ENCODE peak calls at places on chromosomes 4 and X, in nine cellular contexts. I, Q, V, W, D, S, Y, O and E are unnamed samples.

GRCh38 chrX:27751976-27752375 is 55.8 kb upstream of the MAGEB10 start:
- DNase-seq in V (no peak), Y (no peak), Q (no peak), S (peak; percentile 1), I (no peak), D (no peak), O (no peak), W (no peak), E (no peak)

GRCh38 chrX:151713859-151714258 is 2.0 kb upstream of the FATE1 start:
- DNase-seq in Q (peak; percentile 33), W (peak; percentile 62), V (no peak), O (no peak), I (peak; percentile 68), D (peak; percentile 22), S (peak; percentile 47), Y (no peak), E (no peak)

GRCh38 chrX:111560801-111561200 is 49.4 kb downstream of the SERTM2 start:
- DNase-seq in Q (no peak), S (no peak), V (no peak), I (no peak), D (no peak), Y (no peak), W (no peak), O (no peak), E (no peak)

GRCh38 chr4:154489558-154490260 is 1.9 kb downstream of the DCHS2 start:
- DNase-seq in Y (no peak), I (no peak), O (no peak), Q (no peak), D (no peak), S (no peak), W (no peak), V (no peak), E (no peak)

GRCh38 chrX:103092942-103093341 is at the start of gene NXF3:
- DNase-seq in V (no peak), I (no peak), O (no peak), S (no peak), Q (no peak), Y (no peak), W (no peak), D (no peak), E (no peak)

GRCh38 chrX:17828156-17828555 is 32.9 kb downstream of the RAI2 start:
- DNase-seq in V (no peak), W (no peak), Y (no peak), D (no peak), O (no peak), Q (peak; percentile 9), S (no peak), I (no peak), E (no peak)

GRCh38 chr4:144178414-144178813 is 37.9 kb upstream of the GYPA start:
- DNase-seq in I (no peak), Y (no peak), V (no peak), D (no peak), Q (peak; percentile 30), W (no peak), O (no peak), S (no peak), E (no peak)

GRCh38 chrX:118637997-118638396 is 89.4 kb upstream of the IL13RA1 start:
- DNase-seq in Q (no peak), O (no peak), S (peak; percentile 30), I (no peak), V (no peak), W (no peak), D (no peak), Y (no peak), E (no peak)

GRCh38 chr4:74623041-74623440 is 171.3 kb downstream of the BTC start:
- DNase-seq in Y (no peak), D (no peak), Q (peak; percentile 33), O (no peak), W (peak; percentile 54), I (no peak), V (no peak), S (peak; percentile 74), E (no peak)

GRCh38 chrX:41984628-41985027 is 61.3 kb upstream of the CASK start:
- DNase-seq in O (no peak), D (no peak), Y (no peak), W (peak; percentile 48), S (peak; percentile 57), Q (no peak), V (no peak), I (no peak), E (no peak)